ENCODE peak calls at places on chromosomes 16 and 17, in ten cellular contexts. J is DND-41, D is heart left ventricle, K is tibial artery, H is HL-60, Q is astrocyte of the spinal cord, W is H9, G is right lobe of liver, O is Peyer's patch, A is uterus. F is an unnamed sample.

GRCh38 chr17:18319604-18320256 is 4.6 kb downstream of the SMCR8 start:
- DNase-seq in H (peak; percentile 35), J (peak; percentile 26), G (no peak), O (no peak), W (peak; percentile 73), A (no peak), K (no peak), D (no peak), Q (peak; percentile 43), F (no peak)

GRCh38 chr16:49652441-49653175 is 203.3 kb downstream of the ZNF423 start:
- DNase-seq in G (no peak), H (no peak), J (no peak), Q (peak; percentile 80), D (peak; percentile 30), W (no peak), K (peak; percentile 70), A (peak; percentile 84), O (no peak), F (no peak)

GRCh38 chr17:65537845-65538678 is 23.4 kb downstream of the AXIN2 start:
- DNase-seq in Q (no peak), A (no peak), H (no peak), O (no peak), J (no peak), D (no peak), G (no peak), W (no peak), K (no peak), F (no peak)

GRCh38 chr17:10699861-10700260 is 2.5 kb downstream of the ADPRM start:
- DNase-seq in O (no peak), K (no peak), W (no peak), H (peak; percentile 1), G (no peak), Q (no peak), D (no peak), A (no peak), J (peak; percentile 54), F (no peak)

GRCh38 chr17:32755045-32755805 is 121.7 kb downstream of the MYO1D start:
- DNase-seq in H (no peak), D (no peak), O (no peak), A (no peak), W (no peak), J (no peak), Q (peak; percentile 81), G (no peak), K (no peak), F (no peak)

GRCh38 chr17:43827596-43827995 is 5.3 kb downstream of the MPP3 start:
- DNase-seq in W (no peak), Q (no peak), H (no peak), O (no peak), A (no peak), J (no peak), D (no peak), K (no peak), G (no peak), F (no peak)

GRCh38 chr17:81539961-81540675 is 11.9 kb downstream of the FSCN2 start:
- DNase-seq in O (no peak), K (no peak), Q (no peak), H (no peak), W (no peak), G (no peak), A (no peak), J (no peak), D (no peak), F (no peak)

GRCh38 chr16:88706288-88706964 is at the start of the genes CTU2 and RNF166:
- DNase-seq in O (peak; percentile 96), Q (peak; percentile 78), K (peak; percentile 80), H (peak; percentile 66), J (peak; percentile 87), W (peak; percentile 85), G (peak; percentile 96), D (peak; percentile 93), A (peak; percentile 88), F (peak; percentile 97)

GRCh38 chr17:36705651-36706436 is 104.5 kb downstream of the MRM1 start:
- DNase-seq in W (peak; percentile 80), H (peak; percentile 38), K (no peak), D (no peak), G (peak; percentile 49), J (peak; percentile 56), O (peak; percentile 68), A (no peak), Q (peak; percentile 11), F (peak; percentile 33)
- TF ChIP-seq CTCF in W (peak; percentile 93), H (peak; percentile 31), K (no peak), D (peak; percentile 21), G (peak; percentile 75), J (peak; percentile 80), O (peak; percentile 57), A (no peak), Q (peak; percentile 72), F (peak; percentile 72)

GRCh38 chr16:5604770-5605169 is 507.2 kb upstream of the EEF2KMT start:
- DNase-seq in H (no peak), O (no peak), A (no peak), W (no peak), G (no peak), Q (no peak), J (no peak), D (no peak), K (no peak), F (no peak)
- TF ChIP-seq CTCF in H (no peak), O (no peak), A (no peak), W (peak; percentile 67), G (no peak), Q (peak; percentile 6), J (peak; percentile 44), D (no peak), K (no peak), F (no peak)

GRCh38 chr17:31448467-31449077 is 57.1 kb downstream of the RAB11FIP4 start:
- DNase-seq in Q (peak; percentile 13), K (no peak), W (no peak), J (no peak), O (no peak), A (no peak), D (no peak), G (no peak), H (no peak), F (no peak)

GRCh38 chr17:31444026-31444425 is 52.6 kb downstream of the RAB11FIP4 start:
- DNase-seq in Q (no peak), D (no peak), H (no peak), O (no peak), G (no peak), J (no peak), K (no peak), A (no peak), W (no peak), F (no peak)

GRCh38 chr17:31449746-31450145 is 58.3 kb downstream of the RAB11FIP4 start:
- DNase-seq in W (no peak), A (no peak), J (no peak), D (no peak), H (no peak), K (no peak), Q (no peak), G (no peak), O (no peak), F (no peak)

GRCh38 chr17:31443386-31443785 is 51.9 kb downstream of the RAB11FIP4 start:
- DNase-seq in J (no peak), H (no peak), W (no peak), D (no peak), G (no peak), K (no peak), Q (no peak), A (no peak), O (no peak), F (no peak)

DNA sequence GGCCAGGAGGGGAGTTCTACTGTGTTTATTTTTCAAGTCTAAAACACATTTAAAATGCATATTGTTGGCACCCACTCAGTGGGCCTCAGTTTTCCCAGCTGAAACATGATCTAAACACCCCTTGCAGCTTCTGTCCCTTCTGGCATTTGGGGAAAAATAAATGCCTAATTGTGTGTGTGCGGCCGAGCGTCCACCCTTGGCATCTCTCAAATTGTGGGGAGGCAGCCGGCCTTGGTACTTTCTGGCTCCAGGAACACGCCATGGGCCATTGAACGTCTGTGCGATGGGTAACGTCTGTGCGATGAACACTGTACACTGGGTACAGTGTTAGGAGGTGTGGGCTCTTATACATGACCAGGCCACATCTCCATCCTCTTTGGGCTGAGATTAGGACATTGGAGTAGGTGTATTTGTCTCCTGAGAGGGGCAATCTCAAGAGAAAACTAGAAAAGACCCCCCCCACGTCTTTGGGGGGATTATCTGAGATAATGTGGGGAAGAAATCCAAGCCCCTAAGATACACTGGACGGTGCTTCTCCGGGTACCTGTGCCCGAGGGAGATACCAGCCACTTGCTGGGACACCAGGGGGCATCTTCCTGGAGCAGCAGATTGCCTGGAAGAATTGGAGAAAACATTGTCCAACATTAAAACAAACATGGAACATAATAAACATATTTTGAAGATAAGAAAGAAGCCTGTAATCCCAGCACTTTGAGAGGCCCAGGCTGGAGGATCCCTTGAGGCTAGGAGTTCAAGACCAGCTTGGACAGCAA is 54.9 kb downstream of the RAB11FIP4 start:
- DNase-seq in G (no peak), H (no peak), A (no peak), K (no peak), W (no peak), Q (no peak), D (no peak), O (no peak), J (no peak), F (no peak)
- TF ChIP-seq CTCF in G (peak; percentile 27), H (no peak), A (no peak), K (no peak), W (peak; percentile 26), Q (peak; percentile 24), D (no peak), O (no peak), J (no peak), F (no peak)

DNA sequence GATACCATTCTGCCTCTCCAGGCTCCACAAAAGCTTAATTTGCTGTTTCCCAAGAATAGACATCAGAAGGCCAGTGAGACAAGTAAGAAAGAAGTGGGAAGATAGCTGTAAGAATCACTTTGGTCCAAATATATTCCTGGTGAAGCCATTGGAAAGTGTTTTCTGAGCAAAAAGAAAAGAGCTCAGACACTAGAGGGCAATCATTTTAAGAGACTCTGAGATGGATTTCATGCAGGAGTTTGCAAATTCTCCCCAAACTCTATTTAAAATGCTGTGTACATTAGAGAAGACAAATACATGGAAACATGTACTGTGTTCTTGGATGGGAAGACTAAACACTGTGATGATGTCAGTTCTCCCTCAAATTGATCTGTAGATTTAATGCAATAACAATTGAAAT is 8.0 kb upstream of the SLC6A2 start:
- DNase-seq in K (no peak), W (no peak), D (no peak), J (no peak), H (no peak), Q (no peak), G (no peak), A (no peak), O (no peak), F (no peak)
- TF ChIP-seq CTCF in K (no peak), W (peak; percentile 17), D (no peak), J (no peak), H (no peak), Q (no peak), G (peak; percentile 5), A (no peak), O (no peak), F (no peak)

DNA sequence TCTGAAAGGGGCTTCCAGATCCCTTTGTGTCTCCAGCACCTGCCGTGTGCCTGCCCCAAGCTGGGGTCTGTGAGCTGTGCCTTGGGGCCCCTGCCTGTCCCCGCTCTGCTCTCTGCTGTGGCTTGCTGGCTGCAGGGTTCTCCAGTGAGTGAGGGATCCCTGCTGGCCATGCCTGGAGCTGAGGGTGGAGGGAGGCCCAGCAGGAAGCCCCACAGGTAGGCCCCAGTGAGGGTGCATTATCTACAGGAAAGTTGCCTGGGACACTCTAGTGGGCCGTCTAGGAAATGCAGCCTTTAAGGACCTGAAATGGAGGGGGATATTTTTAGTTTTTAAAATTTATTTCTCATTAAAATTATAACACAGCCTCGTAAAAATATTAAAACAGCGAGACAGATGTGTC is 50.9 kb downstream of the JPH3 start:
- DNase-seq in G (no peak), W (no peak), K (no peak), O (no peak), D (no peak), Q (no peak), A (no peak), H (peak; percentile 1), J (no peak), F (no peak)
- TF ChIP-seq CTCF in G (peak; percentile 16), W (peak; percentile 70), K (no peak), O (peak; percentile 24), D (no peak), Q (peak; percentile 62), A (no peak), H (no peak), J (peak; percentile 54), F (no peak)

F was measured in natural killer cell.